ENCODE peak calls at places on chromosomes 11 and 22, in nine cellular contexts. One of them, this sample, is unnamed.

GRCh38 chr22:44940121-44940520 is 69.7 kb downstream of the PHF21B start:
- DNase-seq in lower lobe of right lung: no peak
- DNase-seq in mesendoderm: peak
- DNase-seq in heart right ventricle: no peak
- DNase-seq in stomach: no peak
- DNase-seq in K562: no peak
- DNase-seq in adrenal gland: no peak
- DNase-seq in PC-3: no peak
- DNase-seq in thoracic aorta: no peak
- DNase-seq in this sample: no peak

GRCh38 chr22:26592368-26593015 is 2.6 kb upstream of the TPST2 start:
- DNase-seq in lower lobe of right lung: no peak
- DNase-seq in mesendoderm: no peak
- DNase-seq in heart right ventricle: no peak
- DNase-seq in stomach: peak
- DNase-seq in K562: no peak
- DNase-seq in adrenal gland: no peak
- DNase-seq in PC-3: no peak
- DNase-seq in thoracic aorta: no peak
- DNase-seq in this sample: no peak

GRCh38 chr11:114447444-114447843 is 8.2 kb downstream of the REXO2 start:
- DNase-seq in lower lobe of right lung: no peak
- DNase-seq in mesendoderm: no peak
- DNase-seq in heart right ventricle: no peak
- DNase-seq in stomach: no peak
- DNase-seq in K562: no peak
- DNase-seq in adrenal gland: no peak
- DNase-seq in PC-3: no peak
- DNase-seq in thoracic aorta: no peak
- DNase-seq in this sample: no peak

GRCh38 chr11:100748153-100748552 is 61.1 kb downstream of the ARHGAP42 start:
- DNase-seq in lower lobe of right lung: no peak
- DNase-seq in mesendoderm: peak
- DNase-seq in heart right ventricle: no peak
- DNase-seq in stomach: no peak
- DNase-seq in K562: no peak
- DNase-seq in adrenal gland: no peak
- DNase-seq in PC-3: no peak
- DNase-seq in thoracic aorta: no peak
- DNase-seq in this sample: no peak

GRCh38 chr11:68841718-68842426 is at the start of gene CPT1A:
- DNase-seq in lower lobe of right lung: peak
- DNase-seq in mesendoderm: no peak
- DNase-seq in heart right ventricle: peak
- DNase-seq in stomach: peak
- DNase-seq in K562: peak
- DNase-seq in adrenal gland: peak
- DNase-seq in PC-3: peak
- DNase-seq in thoracic aorta: no peak
- DNase-seq in this sample: no peak

GRCh38 chr11:46373787-46374740 is 7.4 kb upstream of the MDK start:
- DNase-seq in lower lobe of right lung: no peak
- DNase-seq in mesendoderm: no peak
- DNase-seq in heart right ventricle: no peak
- DNase-seq in stomach: no peak
- DNase-seq in K562: no peak
- DNase-seq in adrenal gland: no peak
- DNase-seq in PC-3: no peak
- DNase-seq in thoracic aorta: no peak
- DNase-seq in this sample: no peak

GRCh38 chr22:39250131-39250530 is 5.3 kb upstream of the PDGFB start:
- DNase-seq in lower lobe of right lung: no peak
- DNase-seq in mesendoderm: peak
- DNase-seq in heart right ventricle: no peak
- DNase-seq in stomach: no peak
- DNase-seq in K562: no peak
- DNase-seq in adrenal gland: no peak
- DNase-seq in PC-3: no peak
- DNase-seq in thoracic aorta: no peak
- DNase-seq in this sample: no peak

GRCh38 chr22:35949243-35949642 is 79.4 kb downstream of the RBFOX2 start:
- DNase-seq in lower lobe of right lung: no peak
- DNase-seq in mesendoderm: no peak
- DNase-seq in heart right ventricle: no peak
- DNase-seq in stomach: no peak
- DNase-seq in K562: no peak
- DNase-seq in adrenal gland: no peak
- DNase-seq in PC-3: no peak
- DNase-seq in thoracic aorta: no peak
- DNase-seq in this sample: no peak

DNA sequence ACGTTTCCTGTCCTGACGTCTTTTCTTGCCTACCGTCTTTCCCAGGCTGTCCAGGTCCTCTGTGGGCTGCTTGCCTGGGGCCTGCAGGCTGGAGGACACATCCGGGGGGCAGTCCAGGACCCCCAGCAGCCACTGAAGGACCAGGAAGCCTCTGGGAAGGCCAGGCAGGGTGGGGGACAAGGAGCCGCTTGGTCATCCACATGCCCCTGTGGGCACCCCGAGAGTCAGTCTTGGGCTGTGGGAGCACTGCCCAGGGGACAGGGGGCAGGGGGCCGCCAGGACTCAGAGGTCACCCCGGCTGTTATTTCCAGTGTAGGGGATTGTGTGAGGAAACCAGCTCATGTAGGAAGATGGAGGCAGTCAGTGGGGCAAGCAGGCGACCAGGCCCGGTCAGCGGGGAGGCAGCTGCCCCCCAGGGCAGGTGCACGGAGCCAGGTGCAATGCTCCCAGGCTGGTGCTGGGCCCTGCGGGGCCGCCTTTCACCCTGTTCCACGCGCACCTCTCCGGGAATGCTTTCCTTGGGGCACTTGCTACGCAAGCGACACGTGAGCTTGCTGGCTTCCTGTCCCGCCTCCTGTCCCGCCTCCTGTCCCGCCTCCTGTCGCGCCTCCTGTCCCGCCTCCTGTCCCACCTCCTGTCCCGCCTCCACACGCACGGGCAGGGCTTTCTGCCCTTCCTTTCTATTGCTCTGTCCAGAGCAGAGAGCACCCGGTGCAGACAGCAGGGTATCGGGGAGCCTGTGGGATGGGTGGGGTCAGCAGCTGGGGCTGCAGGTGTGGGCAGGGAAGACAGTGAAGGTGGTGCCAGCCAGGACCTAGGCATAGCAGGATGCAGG is 39.5 kb downstream of the MUC5B start:
- DNase-seq in lower lobe of right lung: peak
- DNase-seq in mesendoderm: peak
- DNase-seq in heart right ventricle: peak
- DNase-seq in stomach: peak
- DNase-seq in K562: peak
- DNase-seq in adrenal gland: peak
- DNase-seq in PC-3: peak
- DNase-seq in thoracic aorta: peak
- DNase-seq in this sample: peak
- H3K4me3 ChIP-seq in lower lobe of right lung: peak
- H3K4me3 ChIP-seq in mesendoderm: no peak
- H3K4me3 ChIP-seq in heart right ventricle: peak
- H3K4me3 ChIP-seq in stomach: peak
- H3K4me3 ChIP-seq in K562: peak
- H3K4me3 ChIP-seq in adrenal gland: no peak
- H3K4me3 ChIP-seq in PC-3: peak
- H3K4me3 ChIP-seq in thoracic aorta: peak
- H3K4me3 ChIP-seq in this sample: peak

DNA sequence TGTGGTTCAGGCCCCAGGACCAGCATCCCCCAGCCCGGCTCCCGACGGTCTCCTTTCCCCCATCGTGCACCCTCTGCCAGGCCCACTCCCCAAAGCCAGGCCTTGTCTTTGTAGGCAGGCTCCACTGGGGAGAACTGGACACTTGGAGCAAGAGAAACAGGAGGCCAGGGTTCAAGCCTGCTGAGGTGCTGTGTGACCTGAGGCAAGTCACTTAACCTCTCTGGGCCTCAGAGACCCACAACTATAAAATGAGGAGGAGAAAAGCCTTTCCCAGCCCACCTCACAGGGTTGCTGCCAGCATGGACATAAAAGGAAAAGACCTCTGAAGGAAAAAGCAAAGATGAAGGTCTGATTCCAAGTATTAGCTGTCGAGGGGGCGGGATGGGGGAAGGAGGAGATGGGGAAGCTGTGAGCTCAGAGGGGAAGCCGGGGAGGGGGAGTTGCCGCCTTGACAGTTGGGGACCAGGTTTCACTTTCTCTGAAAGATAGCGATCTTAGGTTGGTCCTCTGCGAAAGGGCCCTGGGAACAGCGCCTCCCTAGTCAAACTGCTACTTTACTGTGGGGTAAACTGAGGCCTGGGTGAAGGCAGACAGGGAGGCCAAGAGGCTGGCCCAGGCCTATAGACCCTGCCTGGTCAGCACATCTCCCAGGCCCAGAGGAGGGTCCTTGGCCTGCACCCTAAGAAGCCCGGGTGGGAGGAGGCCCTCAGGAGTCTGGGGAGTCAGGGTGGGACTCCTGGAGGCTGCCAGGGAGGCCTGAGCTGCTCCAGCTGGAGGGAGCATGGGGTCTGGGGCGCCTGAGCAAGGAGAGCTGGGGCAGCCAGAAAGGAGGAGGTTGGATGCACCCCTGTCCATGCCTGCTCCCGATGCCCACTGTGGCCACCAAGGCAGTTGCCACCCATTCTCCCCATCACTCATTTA is 991 bp upstream of the OSM start:
- DNase-seq in lower lobe of right lung: peak
- DNase-seq in mesendoderm: no peak
- DNase-seq in heart right ventricle: no peak
- DNase-seq in stomach: no peak
- DNase-seq in K562: no peak
- DNase-seq in adrenal gland: no peak
- DNase-seq in PC-3: no peak
- DNase-seq in thoracic aorta: no peak
- DNase-seq in this sample: no peak
- H3K4me3 ChIP-seq in lower lobe of right lung: peak
- H3K4me3 ChIP-seq in mesendoderm: no peak
- H3K4me3 ChIP-seq in heart right ventricle: no peak
- H3K4me3 ChIP-seq in stomach: no peak
- H3K4me3 ChIP-seq in K562: no peak
- H3K4me3 ChIP-seq in adrenal gland: no peak
- H3K4me3 ChIP-seq in PC-3: no peak
- H3K4me3 ChIP-seq in thoracic aorta: peak
- H3K4me3 ChIP-seq in this sample: no peak

GRCh38 chr11:20027546-20028014 is 132.7 kb downstream of the DBX1 start:
- DNase-seq in lower lobe of right lung: no peak
- DNase-seq in mesendoderm: no peak
- DNase-seq in heart right ventricle: no peak
- DNase-seq in stomach: no peak
- DNase-seq in K562: no peak
- DNase-seq in adrenal gland: no peak
- DNase-seq in PC-3: no peak
- DNase-seq in thoracic aorta: no peak
- DNase-seq in this sample: no peak

GRCh38 chr11:20026629-20027545 is 133.4 kb downstream of the DBX1 start:
- DNase-seq in lower lobe of right lung: no peak
- DNase-seq in mesendoderm: peak
- DNase-seq in heart right ventricle: no peak
- DNase-seq in stomach: peak
- DNase-seq in K562: no peak
- DNase-seq in adrenal gland: no peak
- DNase-seq in PC-3: peak
- DNase-seq in thoracic aorta: no peak
- DNase-seq in this sample: no peak

GRCh38 chr11:20023082-20023426 is 137.2 kb downstream of the DBX1 start:
- DNase-seq in lower lobe of right lung: no peak
- DNase-seq in mesendoderm: no peak
- DNase-seq in heart right ventricle: no peak
- DNase-seq in stomach: no peak
- DNase-seq in K562: no peak
- DNase-seq in adrenal gland: no peak
- DNase-seq in PC-3: no peak
- DNase-seq in thoracic aorta: no peak
- DNase-seq in this sample: no peak

GRCh38 chr11:20024172-20024935 is 135.9 kb downstream of the DBX1 start:
- DNase-seq in lower lobe of right lung: no peak
- DNase-seq in mesendoderm: no peak
- DNase-seq in heart right ventricle: no peak
- DNase-seq in stomach: no peak
- DNase-seq in K562: no peak
- DNase-seq in adrenal gland: no peak
- DNase-seq in PC-3: no peak
- DNase-seq in thoracic aorta: no peak
- DNase-seq in this sample: no peak

DNA sequence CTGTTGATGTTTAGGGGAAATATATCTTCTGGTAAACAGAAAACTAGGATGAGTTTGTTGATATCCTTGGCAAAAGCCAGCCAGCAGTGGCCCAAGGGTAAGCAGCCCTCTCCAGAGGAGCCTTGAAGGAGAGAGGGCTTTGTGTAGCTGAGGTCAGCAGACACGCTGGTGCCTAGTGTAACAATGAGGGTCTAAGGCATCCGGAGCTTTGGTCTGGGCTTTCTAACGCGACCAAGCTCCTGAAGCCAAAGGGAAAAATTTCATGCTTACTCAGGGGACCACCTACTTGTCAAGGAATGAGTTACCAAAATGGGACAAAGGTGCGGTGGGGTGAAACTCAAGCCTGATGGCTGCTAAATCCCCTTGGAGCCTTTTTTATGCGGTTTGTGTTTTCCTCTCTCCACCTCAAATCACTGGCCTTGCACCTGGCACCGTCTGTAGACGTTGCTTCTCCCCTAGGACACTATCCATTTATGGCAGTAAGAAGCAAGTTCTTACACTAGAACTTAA is 134.9 kb downstream of the DBX1 start:
- DNase-seq in lower lobe of right lung: no peak
- DNase-seq in mesendoderm: peak
- DNase-seq in heart right ventricle: no peak
- DNase-seq in stomach: no peak
- DNase-seq in K562: no peak
- DNase-seq in adrenal gland: no peak
- DNase-seq in PC-3: no peak
- DNase-seq in thoracic aorta: no peak
- DNase-seq in this sample: no peak
- H3K4me3 ChIP-seq in lower lobe of right lung: no peak
- H3K4me3 ChIP-seq in mesendoderm: no peak
- H3K4me3 ChIP-seq in heart right ventricle: no peak
- H3K4me3 ChIP-seq in stomach: no peak
- H3K4me3 ChIP-seq in K562: no peak
- H3K4me3 ChIP-seq in adrenal gland: no peak
- H3K4me3 ChIP-seq in PC-3: no peak
- H3K4me3 ChIP-seq in thoracic aorta: no peak
- H3K4me3 ChIP-seq in this sample: no peak

GRCh38 chr22:50305658-50306566 is 1.5 kb downstream of the PLXNB2 start:
- DNase-seq in lower lobe of right lung: peak
- DNase-seq in mesendoderm: peak
- DNase-seq in heart right ventricle: peak
- DNase-seq in stomach: peak
- DNase-seq in K562: peak
- DNase-seq in adrenal gland: peak
- DNase-seq in PC-3: peak
- DNase-seq in thoracic aorta: peak
- DNase-seq in this sample: peak

GRCh38 chr22:50303848-50304527 is 3.5 kb downstream of the PLXNB2 start:
- DNase-seq in lower lobe of right lung: peak
- DNase-seq in mesendoderm: peak
- DNase-seq in heart right ventricle: peak
- DNase-seq in stomach: peak
- DNase-seq in K562: peak
- DNase-seq in adrenal gland: peak
- DNase-seq in PC-3: peak
- DNase-seq in thoracic aorta: no peak
- DNase-seq in this sample: no peak

GRCh38 chr22:50306753-50307749 is at the start of gene PLXNB2:
- DNase-seq in lower lobe of right lung: peak
- DNase-seq in mesendoderm: peak
- DNase-seq in heart right ventricle: peak
- DNase-seq in stomach: peak
- DNase-seq in K562: peak
- DNase-seq in adrenal gland: peak
- DNase-seq in PC-3: peak
- DNase-seq in thoracic aorta: no peak
- DNase-seq in this sample: no peak

GRCh38 chr22:50304528-50305392 is 2.7 kb downstream of the PLXNB2 start:
- DNase-seq in lower lobe of right lung: peak
- DNase-seq in mesendoderm: no peak
- DNase-seq in heart right ventricle: peak
- DNase-seq in stomach: peak
- DNase-seq in K562: peak
- DNase-seq in adrenal gland: peak
- DNase-seq in PC-3: peak
- DNase-seq in thoracic aorta: no peak
- DNase-seq in this sample: no peak

DNA sequence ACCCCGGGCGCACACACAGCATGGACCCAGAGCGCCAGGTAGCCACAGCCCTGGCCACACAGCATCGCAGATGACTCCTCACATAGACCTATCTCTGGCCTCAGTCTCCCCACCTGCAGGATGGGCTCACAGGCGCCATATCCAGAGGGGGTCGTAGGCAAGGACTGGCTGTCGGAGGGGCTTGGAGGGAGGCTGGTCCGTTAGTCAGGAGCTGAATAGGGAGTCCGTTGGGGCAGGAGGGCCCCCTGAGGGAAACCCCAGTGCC is 2.1 kb downstream of the PLXNB2 start:
- DNase-seq in lower lobe of right lung: no peak
- DNase-seq in mesendoderm: no peak
- DNase-seq in heart right ventricle: no peak
- DNase-seq in stomach: no peak
- DNase-seq in K562: no peak
- DNase-seq in adrenal gland: no peak
- DNase-seq in PC-3: no peak
- DNase-seq in thoracic aorta: no peak
- DNase-seq in this sample: no peak
- H3K4me3 ChIP-seq in lower lobe of right lung: peak
- H3K4me3 ChIP-seq in mesendoderm: no peak
- H3K4me3 ChIP-seq in heart right ventricle: peak
- H3K4me3 ChIP-seq in stomach: peak
- H3K4me3 ChIP-seq in K562: no peak
- H3K4me3 ChIP-seq in adrenal gland: no peak
- H3K4me3 ChIP-seq in PC-3: peak
- H3K4me3 ChIP-seq in thoracic aorta: peak
- H3K4me3 ChIP-seq in this sample: peak